ENCODE peak calls at places on chromosomes 2 and 18, in five cellular contexts. One of them, this sample, is unnamed.

GRCh38 chr2:50345691-50346090 is 686.2 kb downstream of the NRXN1 start:
- DNase-seq in A549: no peak
- DNase-seq in K562: no peak
- DNase-seq in GM12878: no peak
- DNase-seq in H1: no peak
- DNase-seq in this sample: no peak

GRCh38 chr18:59932401-59932800 is 32.6 kb downstream of the PMAIP1 start:
- DNase-seq in GM12878: no peak
- DNase-seq in K562: no peak
- DNase-seq in H1: no peak
- DNase-seq in A549: no peak
- DNase-seq in this sample: no peak

GRCh38 chr2:221454459-221455105 is 117.5 kb downstream of the EPHA4 start:
- DNase-seq in A549: no peak
- DNase-seq in GM12878: no peak
- DNase-seq in H1: no peak
- DNase-seq in K562: no peak
- DNase-seq in this sample: no peak

GRCh38 chr2:237118025-237118424 is 32.3 kb downstream of the COPS8 start:
- DNase-seq in A549: no peak
- DNase-seq in H1: no peak
- DNase-seq in GM12878: no peak
- DNase-seq in K562: no peak
- DNase-seq in this sample: no peak

GRCh38 chr2:181877181-181877664 is 14.3 kb upstream of the ITPRID2 start:
- DNase-seq in H1: no peak
- DNase-seq in A549: peak
- DNase-seq in GM12878: no peak
- DNase-seq in K562: no peak
- DNase-seq in this sample: no peak

GRCh38 chr18:48800877-48801727 is 149.7 kb downstream of the SMAD7 start:
- DNase-seq in H1: no peak
- DNase-seq in A549: no peak
- DNase-seq in GM12878: peak
- DNase-seq in K562: no peak
- DNase-seq in this sample: no peak

GRCh38 chr2:152353364-152353763 is 18.4 kb downstream of the FMNL2 start:
- DNase-seq in A549: no peak
- DNase-seq in GM12878: no peak
- DNase-seq in H1: no peak
- DNase-seq in K562: no peak
- DNase-seq in this sample: peak

GRCh38 chr18:58552057-58552461 is 76.8 kb downstream of the ALPK2 start:
- DNase-seq in K562: no peak
- DNase-seq in GM12878: peak
- DNase-seq in H1: no peak
- DNase-seq in A549: peak
- DNase-seq in this sample: peak

GRCh38 chr2:217636578-217637267 is 366.1 kb downstream of the TNS1 start:
- DNase-seq in GM12878: no peak
- DNase-seq in H1: no peak
- DNase-seq in A549: no peak
- DNase-seq in K562: no peak
- DNase-seq in this sample: no peak

GRCh38 chr2:73855526-73855925 is 26.8 kb downstream of the STAMBP start:
- DNase-seq in GM12878: no peak
- DNase-seq in A549: no peak
- DNase-seq in H1: no peak
- DNase-seq in K562: no peak
- DNase-seq in this sample: no peak

GRCh38 chr2:191691016-191691725 is 13.2 kb downstream of the NABP1 start:
- DNase-seq in GM12878: peak
- DNase-seq in K562: peak
- DNase-seq in H1: no peak
- DNase-seq in A549: peak
- DNase-seq in this sample: peak

GRCh38 chr18:33820517-33821368 is 242.7 kb downstream of the ASXL3 start:
- DNase-seq in GM12878: no peak
- DNase-seq in H1: no peak
- DNase-seq in A549: no peak
- DNase-seq in K562: no peak
- DNase-seq in this sample: no peak

GRCh38 chr18:31497711-31498449 is at the start of gene DSG2:
- DNase-seq in H1: peak
- DNase-seq in A549: peak
- DNase-seq in K562: peak
- DNase-seq in GM12878: no peak
- DNase-seq in this sample: peak

GRCh38 chr2:217922101-217923006 is 80.4 kb downstream of the TNS1 start:
- DNase-seq in H1: no peak
- DNase-seq in A549: no peak
- DNase-seq in K562: peak
- DNase-seq in GM12878: no peak
- DNase-seq in this sample: no peak

GRCh38 chr2:42361728-42362298 is 796 bp upstream of the COX7A2L start:
- DNase-seq in K562: no peak
- DNase-seq in A549: no peak
- DNase-seq in GM12878: no peak
- DNase-seq in H1: no peak
- DNase-seq in this sample: no peak

GRCh38 chr2:98486374-98486981 is 41.8 kb downstream of the INPP4A start:
- DNase-seq in H1: no peak
- DNase-seq in K562: no peak
- DNase-seq in GM12878: no peak
- DNase-seq in A549: no peak
- DNase-seq in this sample: no peak

GRCh38 chr2:40488927-40489677 is 37.2 kb upstream of the SLC8A1 start:
- DNase-seq in K562: no peak
- DNase-seq in GM12878: no peak
- DNase-seq in H1: no peak
- DNase-seq in A549: no peak
- DNase-seq in this sample: no peak

GRCh38 chr2:13308989-13309388 is 592.3 kb downstream of the TRIB2 start:
- DNase-seq in H1: no peak
- DNase-seq in GM12878: no peak
- DNase-seq in K562: no peak
- DNase-seq in A549: no peak
- DNase-seq in this sample: no peak

GRCh38 chr2:1605102-1605501 is 139.2 kb downstream of the PXDN start:
- DNase-seq in A549: no peak
- DNase-seq in H1: no peak
- DNase-seq in K562: no peak
- DNase-seq in GM12878: no peak
- DNase-seq in this sample: no peak

GRCh38 chr2:229133155-229133772 is 137.8 kb downstream of the PID1 start:
- DNase-seq in H1: no peak
- DNase-seq in K562: no peak
- DNase-seq in GM12878: no peak
- DNase-seq in A549: peak
- DNase-seq in this sample: peak

GRCh38 chr2:172398444-172398843 is 28.9 kb upstream of the ITGA6 start:
- DNase-seq in K562: peak
- DNase-seq in H1: no peak
- DNase-seq in A549: no peak
- DNase-seq in GM12878: no peak
- DNase-seq in this sample: no peak

GRCh38 chr2:172095905-172096660 is 6.6 kb downstream of the DLX2 start:
- DNase-seq in A549: no peak
- DNase-seq in GM12878: no peak
- DNase-seq in H1: no peak
- DNase-seq in K562: no peak
- DNase-seq in this sample: no peak

GRCh38 chr18:2486426-2486825 is 84.9 kb downstream of the METTL4 start:
- DNase-seq in GM12878: no peak
- DNase-seq in K562: no peak
- DNase-seq in H1: no peak
- DNase-seq in A549: no peak
- DNase-seq in this sample: no peak

GRCh38 chr2:217945530-217945929 is 57.3 kb downstream of the TNS1 start:
- DNase-seq in H1: no peak
- DNase-seq in K562: no peak
- DNase-seq in A549: no peak
- DNase-seq in GM12878: no peak
- DNase-seq in this sample: no peak

GRCh38 chr2:46036929-46037328 is 260.3 kb upstream of the EPAS1 start:
- DNase-seq in H1: no peak
- DNase-seq in A549: no peak
- DNase-seq in GM12878: no peak
- DNase-seq in K562: no peak
- DNase-seq in this sample: no peak

GRCh38 chr2:15160602-15161001 is 400.5 kb downstream of the NBAS start:
- DNase-seq in H1: no peak
- DNase-seq in A549: no peak
- DNase-seq in K562: no peak
- DNase-seq in GM12878: no peak
- DNase-seq in this sample: no peak

GRCh38 chr2:123688504-123688903 is 336.6 kb upstream of the CNTNAP5 start:
- DNase-seq in GM12878: no peak
- DNase-seq in K562: no peak
- DNase-seq in H1: no peak
- DNase-seq in A549: no peak
- DNase-seq in this sample: no peak

DNA sequence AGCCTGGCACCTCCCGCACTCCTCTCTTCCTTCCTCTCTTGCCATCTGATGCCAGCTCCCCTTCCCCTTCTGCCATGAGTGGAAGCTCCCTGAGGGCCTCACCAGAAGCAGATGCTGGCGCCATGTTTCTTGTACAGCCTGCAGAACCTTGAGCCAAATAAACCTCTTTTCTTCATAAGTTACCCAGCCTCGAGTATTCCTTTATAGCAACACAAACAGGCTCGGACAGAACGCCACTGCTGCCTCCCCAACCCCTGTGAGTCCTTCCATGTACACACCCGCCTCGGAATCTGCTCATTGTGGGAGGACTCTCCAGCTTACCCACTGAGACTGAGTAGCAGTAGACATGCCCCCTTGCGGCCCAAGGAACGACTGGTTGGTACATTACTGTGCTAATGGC is 8.3 kb upstream of the RPS7 start:
- DNase-seq in H1: no peak
- DNase-seq in A549: no peak
- DNase-seq in GM12878: no peak
- DNase-seq in K562: no peak
- DNase-seq in this sample: no peak
- TF ChIP-seq HDAC2 in H1: no peak
- TF ChIP-seq HDAC2 in A549: no peak
- TF ChIP-seq HDAC2 in GM12878: no peak
- TF ChIP-seq HDAC2 in K562: no peak
- TF ChIP-seq HDAC2 in this sample: no peak

GRCh38 chr2:165508927-165509326 is 39.4 kb downstream of the CSRNP3 start:
- DNase-seq in A549: no peak
- DNase-seq in K562: no peak
- DNase-seq in GM12878: no peak
- DNase-seq in H1: no peak
- DNase-seq in this sample: no peak

GRCh38 chr2:165505514-165505913 is 36.0 kb downstream of the CSRNP3 start:
- DNase-seq in K562: no peak
- DNase-seq in H1: no peak
- DNase-seq in A549: no peak
- DNase-seq in GM12878: no peak
- DNase-seq in this sample: no peak
- TF ChIP-seq HDAC2 in K562: no peak
- TF ChIP-seq HDAC2 in H1: no peak
- TF ChIP-seq HDAC2 in A549: no peak
- TF ChIP-seq HDAC2 in GM12878: no peak
- TF ChIP-seq HDAC2 in this sample: no peak

DNA sequence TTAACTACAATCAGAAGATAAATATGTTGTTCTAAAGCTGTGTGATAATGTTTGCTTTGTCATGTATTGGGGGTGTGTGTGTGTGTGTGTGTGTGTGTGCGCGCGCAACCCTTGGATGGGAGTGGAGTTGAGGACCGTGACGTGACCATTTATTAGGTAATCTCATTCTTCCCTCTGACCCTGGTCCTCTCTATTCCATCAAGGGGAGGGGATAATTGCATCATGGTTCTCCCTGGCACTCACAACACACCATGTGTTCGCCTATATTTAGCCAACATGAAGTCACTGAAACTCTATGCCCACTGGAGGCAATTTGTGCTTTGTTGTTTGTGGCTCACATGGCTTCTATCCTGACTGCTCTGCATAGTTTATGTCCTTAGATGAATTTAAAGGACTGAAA is 79.7 kb upstream of the LRPPRC start:
- DNase-seq in A549: peak
- DNase-seq in K562: no peak
- DNase-seq in H1: no peak
- DNase-seq in GM12878: no peak
- DNase-seq in this sample: peak
- TF ChIP-seq HDAC2 in A549: no peak
- TF ChIP-seq HDAC2 in K562: no peak
- TF ChIP-seq HDAC2 in H1: no peak
- TF ChIP-seq HDAC2 in GM12878: no peak
- TF ChIP-seq HDAC2 in this sample: no peak

GRCh38 chr2:144004742-144005141 is 515.2 kb downstream of the ZEB2 start:
- DNase-seq in A549: no peak
- DNase-seq in GM12878: no peak
- DNase-seq in H1: no peak
- DNase-seq in K562: no peak
- DNase-seq in this sample: no peak
- TF ChIP-seq HDAC2 in A549: no peak
- TF ChIP-seq HDAC2 in GM12878: no peak
- TF ChIP-seq HDAC2 in H1: no peak
- TF ChIP-seq HDAC2 in K562: no peak
- TF ChIP-seq HDAC2 in this sample: no peak

GRCh38 chr2:219758907-219759680 is 131.7 kb downstream of the SLC4A3 start:
- DNase-seq in A549: no peak
- DNase-seq in H1: no peak
- DNase-seq in GM12878: no peak
- DNase-seq in K562: no peak
- DNase-seq in this sample: no peak
- TF ChIP-seq HDAC2 in A549: no peak
- TF ChIP-seq HDAC2 in H1: no peak
- TF ChIP-seq HDAC2 in GM12878: no peak
- TF ChIP-seq HDAC2 in K562: no peak
- TF ChIP-seq HDAC2 in this sample: no peak